ENCODE peak calls at places on chromosomes 4 and X, in seven cellular contexts. I, Q, E, U, S, T and G are unnamed samples.

GRCh38 chr4:121764702-121765367 is at the start of gene SMIM43:
- DNase-seq in E (no peak), I (no peak), Q (no peak), S (no peak), U (peak), T (no peak), G (peak)

GRCh38 chr4:7557447-7557846 is 122.7 kb upstream of the PSAPL1 start:
- DNase-seq in T (no peak), E (no peak), S (no peak), I (no peak), Q (no peak), U (no peak), G (no peak)

GRCh38 chrX:729583-730409 is 99.2 kb downstream of the SHOX start:
- DNase-seq in T (no peak), S (no peak), U (no peak), I (no peak), E (no peak), Q (no peak), G (no peak)

GRCh38 chr4:165723051-165723805 is 149.8 kb upstream of the TLL1 start:
- DNase-seq in Q (no peak), E (no peak), U (no peak), T (no peak), S (no peak), I (no peak), G (no peak)

GRCh38 chr4:97367878-97368277 is 775.4 kb downstream of the STPG2 start:
- DNase-seq in E (no peak), S (no peak), U (no peak), I (no peak), Q (no peak), T (no peak), G (no peak)

GRCh38 chrX:37627602-37628001 is 56.1 kb downstream of the LANCL3 start:
- DNase-seq in T (no peak), I (no peak), Q (no peak), S (peak), E (no peak), U (no peak), G (no peak)

GRCh38 chrX:66677430-66677829 is 38.6 kb upstream of the EDA2R start:
- DNase-seq in T (no peak), E (no peak), S (no peak), Q (no peak), U (no peak), I (no peak), G (no peak)

GRCh38 chr4:104989363-104989762 is 157.3 kb upstream of the TET2 start:
- DNase-seq in E (no peak), S (no peak), I (no peak), Q (no peak), U (no peak), T (no peak), G (no peak)

GRCh38 chrX:1212532-1212931 is at the start of gene CRLF2:
- DNase-seq in I (no peak), Q (no peak), T (peak), U (no peak), E (no peak), S (no peak), G (no peak)

GRCh38 chrX:110414679-110415439 is 56.2 kb downstream of the RTL9 start:
- DNase-seq in Q (no peak), S (no peak), E (no peak), U (no peak), T (peak), I (no peak), G (no peak)

GRCh38 chrX:69961365-69962072 is 88.2 kb downstream of the AWAT2 start:
- DNase-seq in U (no peak), I (no peak), E (no peak), S (no peak), T (no peak), Q (no peak), G (no peak)

GRCh38 chr4:3827616-3828492 is 61.7 kb downstream of the ADRA2C start:
- DNase-seq in T (no peak), S (peak), E (no peak), U (peak), I (no peak), Q (peak), G (no peak)

GRCh38 chrX:13938053-13938765 is 91.5 kb downstream of the GEMIN8 start:
- DNase-seq in S (peak), Q (peak), U (peak), I (peak), E (no peak), T (peak), G (peak)

GRCh38 chrX:155886409-155886808 is 5.3 kb downstream of the VAMP7 start:
- DNase-seq in E (no peak), Q (no peak), I (no peak), S (no peak), T (no peak), U (no peak), G (no peak)
- TF ChIP-seq CTCF in E (no peak), Q (no peak), I (no peak), S (no peak), T (no peak), U (no peak), G (no peak)

DNA sequence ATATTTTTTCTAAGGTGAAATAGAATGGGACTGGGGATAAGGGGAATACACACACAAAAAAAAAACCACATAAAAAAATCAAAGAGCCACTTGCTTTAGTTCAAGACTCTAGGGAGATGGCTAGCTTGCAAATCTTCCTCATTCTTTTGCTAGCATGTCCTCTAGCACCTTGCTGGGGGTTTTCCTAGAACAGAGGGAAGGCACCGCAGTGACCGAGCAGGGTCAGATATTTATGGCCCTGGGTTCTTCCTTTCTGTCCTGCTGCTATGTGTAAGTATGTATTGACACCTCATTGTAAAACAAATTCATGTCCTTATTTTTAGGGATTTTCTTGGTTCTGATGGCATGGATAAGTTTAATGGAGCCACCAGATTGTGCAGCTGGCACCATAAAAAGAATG is 81.2 kb downstream of the SHISA3 start:
- DNase-seq in I (no peak), Q (no peak), U (no peak), E (no peak), S (no peak), T (no peak), G (no peak)
- TF ChIP-seq CTCF in I (no peak), Q (no peak), U (no peak), E (no peak), S (no peak), T (no peak), G (no peak)

DNA sequence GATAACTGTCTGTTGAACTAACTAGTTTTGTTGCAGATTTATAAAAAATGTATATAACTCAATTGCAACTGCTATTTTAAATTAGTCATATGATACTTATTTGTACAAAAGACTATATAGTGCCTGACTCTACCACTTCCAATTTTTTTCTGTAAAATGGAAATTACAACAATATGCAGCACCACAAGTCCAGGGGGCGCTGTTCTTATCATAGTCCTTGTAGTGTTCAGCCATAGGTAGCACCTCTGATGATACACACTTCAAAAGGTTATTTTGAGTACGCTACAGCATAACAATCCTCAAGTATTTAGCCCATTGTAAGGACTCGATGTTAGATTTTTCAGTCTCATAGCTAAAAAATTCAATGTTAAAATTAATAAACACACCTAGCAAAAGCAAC is 174.9 kb downstream of the CORIN start:
- DNase-seq in S (no peak), E (no peak), U (no peak), I (no peak), Q (no peak), T (peak), G (peak)
- TF ChIP-seq CTCF in S (no peak), E (no peak), U (no peak), I (peak), Q (peak), T (peak), G (peak)

GRCh38 chrX:33324099-33324498 is 112.8 kb upstream of the DMD start:
- DNase-seq in T (no peak), I (no peak), E (no peak), Q (no peak), S (no peak), U (no peak), G (no peak)
- TF ChIP-seq CTCF in T (no peak), I (peak), E (no peak), Q (no peak), S (no peak), U (peak), G (peak)

DNA sequence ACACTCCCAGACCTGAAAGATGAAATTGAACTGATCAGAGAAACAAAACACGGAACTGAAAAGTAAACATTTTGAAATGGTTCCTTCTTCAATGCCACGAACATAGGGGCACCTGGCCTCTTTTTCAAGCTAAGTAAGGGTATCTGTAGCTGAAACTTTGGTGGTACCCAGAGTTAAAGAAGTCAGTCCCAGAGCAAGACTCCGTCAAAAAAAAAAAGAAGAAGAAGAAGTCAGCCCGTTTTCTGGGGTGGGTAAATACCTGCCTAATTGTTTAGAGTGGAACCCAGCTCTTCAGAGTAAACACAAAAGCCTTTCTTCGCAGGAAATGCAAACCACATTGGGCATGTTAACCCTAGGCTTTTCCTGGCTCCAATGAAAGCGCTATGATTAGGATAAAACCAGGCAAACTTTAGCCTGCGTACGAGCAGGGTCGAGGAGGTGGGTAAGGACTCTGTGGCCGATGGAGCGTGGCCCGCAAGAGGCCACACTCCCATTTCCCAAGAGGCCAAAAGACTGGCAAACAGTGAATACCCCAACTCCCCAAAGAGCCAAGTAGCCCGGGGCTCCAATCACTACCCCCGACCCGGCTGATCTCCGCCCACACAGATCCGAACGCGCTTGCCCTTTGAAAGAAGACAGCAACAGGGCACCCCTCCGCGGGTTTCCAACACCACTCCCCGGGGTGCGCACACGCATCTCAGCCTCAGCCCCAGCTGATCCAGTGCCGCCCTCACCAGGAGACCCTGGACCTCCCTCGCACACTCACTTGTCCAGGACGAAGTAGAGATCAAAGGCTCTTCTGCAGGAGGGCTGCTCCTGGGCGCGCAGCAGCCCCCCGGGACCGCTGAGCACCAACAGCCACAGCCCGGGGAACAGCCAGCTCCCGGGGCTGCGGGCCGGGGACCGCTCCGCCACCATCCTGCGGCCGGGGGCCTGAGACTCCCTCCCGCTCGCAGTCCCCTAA is 1.1 kb downstream of the ANTXR2 start:
- DNase-seq in Q (peak), T (no peak), I (peak), S (peak), U (peak), E (peak), G (peak)
- TF ChIP-seq CTCF in Q (no peak), T (no peak), I (no peak), S (no peak), U (no peak), E (no peak), G (no peak)